ENCODE peak calls at places on chromosomes 16 and 17, in seven cellular contexts. D, A, R, Q, U, J and F are unnamed samples.

GRCh38 chr17:31499771-31500554 is 108.5 kb downstream of the RAB11FIP4 start:
- DNase-seq in D (no peak), A (no peak), R (no peak), Q (peak; percentile 1), U (peak; percentile 65), J (peak; percentile 22), F (peak; percentile 38)

GRCh38 chr17:62906881-62907280 is 59.2 kb upstream of the TANC2 start:
- DNase-seq in D (no peak), A (no peak), R (no peak), Q (no peak), U (no peak), J (no peak), F (no peak)

GRCh38 chr17:77414811-77415400 is 274.1 kb downstream of the SEC14L1 start:
- DNase-seq in D (no peak), A (no peak), R (no peak), Q (no peak), U (no peak), J (no peak), F (no peak)

GRCh38 chr17:36884495-36885160 is 52.6 kb upstream of the LHX1 start:
- DNase-seq in D (no peak), A (no peak), R (no peak), Q (no peak), U (no peak), J (no peak), F (no peak)

GRCh38 chr17:48738424-48738802 is 9.9 kb upstream of the HOXB13 start:
- DNase-seq in D (no peak), A (no peak), R (no peak), Q (no peak), U (no peak), J (no peak), F (no peak)

GRCh38 chr16:726438-727290 is at the start of the genes CCDC78 and HAGHL:
- DNase-seq in D (peak; percentile 88), A (no peak), R (no peak), Q (no peak), U (peak; percentile 55), J (peak; percentile 34), F (peak; percentile 39)

GRCh38 chr17:4997302-4998026 is at the start of the genes INCA1 and KIF1C:
- DNase-seq in D (peak; percentile 87), A (peak; percentile 65), R (peak; percentile 51), Q (peak; percentile 28), U (peak; percentile 92), J (peak; percentile 82), F (peak; percentile 90)

GRCh38 chr17:16379654-16380053 is 1.2 kb upstream of the UBB start:
- DNase-seq in D (no peak), A (no peak), R (no peak), Q (no peak), U (no peak), J (no peak), F (no peak)

GRCh38 chr16:29916979-29917378 is 9.0 kb downstream of the KCTD13 start:
- DNase-seq in D (no peak), A (no peak), R (no peak), Q (no peak), U (no peak), J (no peak), F (no peak)

GRCh38 chr16:8863594-8864424 is 5.0 kb downstream of the CARHSP1 start:
- DNase-seq in D (peak; percentile 57), A (no peak), R (no peak), Q (no peak), U (peak; percentile 66), J (no peak), F (no peak)

GRCh38 chr17:42179911-42180410 is 981 bp downstream of the KCNH4 start:
- DNase-seq in D (peak; percentile 81), A (no peak), R (no peak), Q (no peak), U (peak; percentile 55), J (peak; percentile 30), F (peak; percentile 34)

GRCh38 chr17:69150333-69150732 is 8.6 kb upstream of the ABCA6 start:
- DNase-seq in D (no peak), A (no peak), R (no peak), Q (no peak), U (no peak), J (no peak), F (no peak)

GRCh38 chr17:48213797-48214196 is 106.2 kb downstream of the SNX11 start:
- DNase-seq in D (no peak), A (no peak), R (no peak), Q (no peak), U (no peak), J (no peak), F (no peak)

GRCh38 chr16:11957591-11958395 is 7.2 kb upstream of the TNFRSF17 start:
- DNase-seq in D (no peak), A (no peak), R (no peak), Q (no peak), U (no peak), J (peak; percentile 13), F (no peak)

GRCh38 chr17:41061969-41062368 is 2.1 kb upstream of the KRTAP2-3 start:
- DNase-seq in D (no peak), A (peak; percentile 67), R (peak; percentile 99), Q (peak; percentile 99), U (peak; percentile 59), J (peak; percentile 97), F (no peak)

GRCh38 chr17:58525239-58525638 is 10.8 kb upstream of the MTMR4 start:
- DNase-seq in D (no peak), A (peak; percentile 44), R (peak; percentile 63), Q (peak; percentile 61), U (peak; percentile 62), J (peak; percentile 84), F (peak; percentile 93)

GRCh38 chr17:51017270-51017669 is 103.4 kb downstream of the SPAG9 start:
- DNase-seq in D (no peak), A (no peak), R (no peak), Q (no peak), U (no peak), J (no peak), F (no peak)

GRCh38 chr16:78297066-78297666 is 197.7 kb downstream of the WWOX start:
- DNase-seq in D (no peak), A (no peak), R (no peak), Q (no peak), U (no peak), J (no peak), F (no peak)

GRCh38 chr16:19601083-19601976 is 45.8 kb downstream of the VPS35L start:
- DNase-seq in D (peak; percentile 29), A (peak; percentile 7), R (no peak), Q (no peak), U (peak; percentile 53), J (peak; percentile 36), F (peak; percentile 48)

GRCh38 chr17:27565874-27566672 is 64.9 kb upstream of the LGALS9 start:
- DNase-seq in D (no peak), A (no peak), R (no peak), Q (no peak), U (no peak), J (peak; percentile 84), F (no peak)

GRCh38 chr17:40323731-40324650 is 15.0 kb downstream of the RARA start:
- DNase-seq in D (no peak), A (no peak), R (no peak), Q (no peak), U (no peak), J (peak; percentile 44), F (no peak)

GRCh38 chr16:80447263-80447662 is 93.5 kb upstream of the DYNLRB2 start:
- DNase-seq in D (no peak), A (no peak), R (no peak), Q (no peak), U (no peak), J (no peak), F (no peak)

GRCh38 chr17:28744104-28744801 is 442 bp downstream of the TRAF4 start:
- DNase-seq in D (peak; percentile 30), A (no peak), R (no peak), Q (no peak), U (peak; percentile 37), J (peak; percentile 41), F (peak; percentile 40)
- TF ChIP-seq CTCF in D (no peak), A (no peak), R (no peak), Q (no peak), U (no peak), J (no peak), F (no peak)

GRCh38 chr17:75626496-75627038 is 6.7 kb upstream of the SMIM5 start:
- DNase-seq in D (peak; percentile 63), A (no peak), R (no peak), Q (no peak), U (no peak), J (no peak), F (no peak)

GRCh38 chr17:75624714-75625345 is 8.4 kb upstream of the SMIM5 start:
- DNase-seq in D (no peak), A (no peak), R (no peak), Q (no peak), U (no peak), J (no peak), F (no peak)

GRCh38 chr17:75624021-75624420 is 9.2 kb upstream of the SMIM5 start:
- DNase-seq in D (no peak), A (no peak), R (no peak), Q (no peak), U (no peak), J (no peak), F (no peak)

GRCh38 chr17:75627094-75627493 is 6.1 kb upstream of the SMIM5 start:
- DNase-seq in D (no peak), A (no peak), R (no peak), Q (no peak), U (no peak), J (no peak), F (no peak)

GRCh38 chr17:75625813-75626486 is 7.3 kb upstream of the SMIM5 start:
- DNase-seq in D (peak; percentile 72), A (no peak), R (no peak), Q (no peak), U (peak; percentile 30), J (peak; percentile 4), F (peak; percentile 24)
- TF ChIP-seq CTCF in D (peak; percentile 83), A (peak; percentile 57), R (peak; percentile 75), Q (peak; percentile 81), U (peak; percentile 75), J (peak; percentile 56), F (peak; percentile 52)

GRCh38 chr17:82710499-82711232 is 5.8 kb upstream of the FN3KRP start:
- DNase-seq in D (no peak), A (no peak), R (no peak), Q (no peak), U (no peak), J (no peak), F (no peak)
- TF ChIP-seq CTCF in D (no peak), A (no peak), R (no peak), Q (no peak), U (no peak), J (no peak), F (no peak)

GRCh38 chr17:75854111-75854748 is 905 bp downstream of the WBP2 start:
- DNase-seq in D (no peak), A (no peak), R (no peak), Q (no peak), U (peak; percentile 73), J (peak; percentile 57), F (peak; percentile 73)

GRCh38 chr17:75856062-75856681 is 1.0 kb upstream of the WBP2 start:
- DNase-seq in D (no peak), A (no peak), R (no peak), Q (no peak), U (no peak), J (peak; percentile 31), F (no peak)

GRCh38 chr17:75854881-75855309 is 240 bp downstream of the WBP2 start:
- DNase-seq in D (no peak), A (no peak), R (no peak), Q (no peak), U (no peak), J (no peak), F (no peak)

GRCh38 chr17:75853410-75853809 is 1.7 kb downstream of the WBP2 start:
- DNase-seq in D (no peak), A (no peak), R (no peak), Q (no peak), U (peak; percentile 69), J (peak; percentile 60), F (peak; percentile 83)

GRCh38 chr17:75855310-75856061 is at the start of gene WBP2:
- DNase-seq in D (peak; percentile 98), A (peak; percentile 99), R (peak; percentile 99), Q (peak; percentile 100), U (peak; percentile 100), J (peak; percentile 100), F (peak; percentile 100)
- TF ChIP-seq CTCF in D (peak; percentile 34), A (peak; percentile 14), R (peak; percentile 21), Q (peak; percentile 17), U (no peak), J (peak; percentile 27), F (no peak)